ENCODE peak calls at places on chromosomes 7 and 10, in seven cellular contexts. J is pancreas; S is uterus; V is CD8-positive, alpha-beta T cell; Z is ureter; T is sciatic nerve; L is stimulated activated CD4-positive, alpha-beta T cell treated with anti-CD3 and anti-CD28 coated beads, Interleukin-2, amount 100 ng/mL, for 48 hours. A is an unnamed sample.

GRCh38 chr10:37960738-37961137 is 15.7 kb downstream of the ZNF25 start:
- DNase-seq in Z (no peak), S (no peak), J (no peak), T (no peak), V (no peak), L (no peak), A (no peak)

GRCh38 chr10:28906934-28907333 is 229.6 kb downstream of the BAMBI start:
- DNase-seq in L (no peak), J (no peak), S (no peak), T (no peak), V (no peak), Z (no peak), A (no peak)

GRCh38 chr10:16967866-16968721 is 150.9 kb upstream of the RSU1 start:
- DNase-seq in T (no peak), Z (no peak), V (no peak), S (no peak), J (no peak), L (no peak), A (peak)

GRCh38 chr7:637826-638225 is 88.7 kb upstream of the DNAAF5 start:
- DNase-seq in Z (no peak), S (no peak), V (no peak), J (no peak), T (peak), L (no peak), A (no peak)

GRCh38 chr10:89652971-89653370 is 7.9 kb upstream of the PANK1 start:
- DNase-seq in Z (no peak), V (no peak), L (no peak), S (no peak), J (no peak), T (no peak), A (no peak)

GRCh38 chr10:79333513-79333912 is 13.8 kb upstream of the PPIF start:
- DNase-seq in Z (no peak), T (no peak), J (no peak), V (no peak), L (no peak), S (no peak), A (no peak)

GRCh38 chr10:82625497-82626151 is 750.6 kb downstream of the NRG3 start:
- DNase-seq in V (no peak), L (no peak), S (no peak), Z (no peak), J (no peak), T (no peak), A (no peak)

GRCh38 chr7:77456711-77457110 is 40.6 kb upstream of the GSAP start:
- DNase-seq in Z (no peak), J (no peak), T (no peak), S (no peak), V (no peak), L (no peak), A (no peak)

GRCh38 chr7:138244606-138245005 is 168.3 kb downstream of the AKR1D1 start:
- DNase-seq in Z (no peak), S (no peak), T (no peak), L (no peak), J (no peak), V (no peak), A (no peak)

GRCh38 chr7:23347007-23347681 is 48.0 kb downstream of the MALSU1 start:
- DNase-seq in Z (no peak), L (no peak), S (no peak), V (no peak), J (no peak), T (no peak), A (no peak)

GRCh38 chr7:140402178-140402835 is 1.6 kb upstream of the RAB19 start:
- DNase-seq in Z (no peak), V (no peak), S (no peak), J (no peak), L (no peak), T (no peak), A (no peak)

GRCh38 chr10:11547111-11547625 is 64.3 kb downstream of the USP6NL start:
- DNase-seq in Z (no peak), S (no peak), L (no peak), T (no peak), J (no peak), V (no peak), A (no peak)

GRCh38 chr7:138459300-138460175 is 521 bp upstream of the TRIM24 start:
- DNase-seq in Z (peak), V (peak), T (peak), J (no peak), L (peak), S (peak), A (peak)

GRCh38 chr10:60148266-60148840 is 241.3 kb downstream of the ANK3 start:
- DNase-seq in T (no peak), S (peak), J (no peak), Z (peak), L (no peak), V (no peak), A (no peak)

GRCh38 chr10:97640868-97641811 is 669 bp downstream of the PI4K2A start:
- DNase-seq in T (peak), J (peak), Z (peak), S (peak), L (no peak), V (no peak), A (no peak)

GRCh38 chr10:101558671-101559595 is 29.1 kb downstream of the POLL start:
- DNase-seq in V (no peak), J (no peak), S (no peak), T (no peak), L (no peak), Z (no peak), A (no peak)

GRCh38 chr10:13945760-13946460 is 359.1 kb downstream of the PRPF18 start:
- DNase-seq in L (no peak), V (no peak), T (no peak), S (no peak), J (no peak), Z (no peak), A (no peak)